ENCODE peak calls at places on chromosomes 16 and 17, in six cellular contexts. One of them, this sample, is unnamed.

GRCh38 chr16:24668481-24669001 is 60.9 kb upstream of the TNRC6A start:
- ATAC-seq in A549: no peak
- ATAC-seq in naive thymus-derived CD4-positive, alpha-beta T cell: no peak
- ATAC-seq in PC-3: no peak
- ATAC-seq in HCT116: no peak
- ATAC-seq in aorta: peak; percentile 80
- ATAC-seq in this sample: peak; percentile 32

GRCh38 chr16:72858611-72859493 is 189.1 kb downstream of the ZFHX3 start:
- ATAC-seq in HCT116: no peak
- ATAC-seq in naive thymus-derived CD4-positive, alpha-beta T cell: no peak
- ATAC-seq in PC-3: no peak
- ATAC-seq in A549: no peak
- ATAC-seq in aorta: peak; percentile 84
- ATAC-seq in this sample: peak; percentile 22

GRCh38 chr16:75079346-75079926 is 37.1 kb downstream of the LDHD start:
- ATAC-seq in naive thymus-derived CD4-positive, alpha-beta T cell: no peak
- ATAC-seq in PC-3: no peak
- ATAC-seq in aorta: no peak
- ATAC-seq in A549: no peak
- ATAC-seq in HCT116: no peak
- ATAC-seq in this sample: no peak

GRCh38 chr17:1506649-1507254 is 9.7 kb downstream of the INPP5K start:
- ATAC-seq in naive thymus-derived CD4-positive, alpha-beta T cell: no peak
- ATAC-seq in aorta: no peak
- ATAC-seq in PC-3: no peak
- ATAC-seq in HCT116: no peak
- ATAC-seq in A549: no peak
- ATAC-seq in this sample: no peak

GRCh38 chr16:68369697-68370096 is 58.9 kb downstream of the PRMT7 start:
- ATAC-seq in naive thymus-derived CD4-positive, alpha-beta T cell: peak; percentile 61
- ATAC-seq in PC-3: no peak
- ATAC-seq in HCT116: no peak
- ATAC-seq in aorta: no peak
- ATAC-seq in A549: no peak
- ATAC-seq in this sample: no peak

GRCh38 chr17:57135026-57135747 is 50.1 kb downstream of the AKAP1 start:
- ATAC-seq in A549: no peak
- ATAC-seq in PC-3: no peak
- ATAC-seq in naive thymus-derived CD4-positive, alpha-beta T cell: no peak
- ATAC-seq in aorta: no peak
- ATAC-seq in HCT116: no peak
- ATAC-seq in this sample: no peak

GRCh38 chr16:30120340-30121105 is 2.5 kb downstream of the MAPK3 start:
- ATAC-seq in HCT116: no peak
- ATAC-seq in naive thymus-derived CD4-positive, alpha-beta T cell: no peak
- ATAC-seq in aorta: no peak
- ATAC-seq in A549: no peak
- ATAC-seq in PC-3: no peak
- ATAC-seq in this sample: no peak

GRCh38 chr17:39062846-39063680 is 88.4 kb downstream of the PLXDC1 start:
- ATAC-seq in HCT116: no peak
- ATAC-seq in aorta: no peak
- ATAC-seq in A549: no peak
- ATAC-seq in naive thymus-derived CD4-positive, alpha-beta T cell: no peak
- ATAC-seq in PC-3: no peak
- ATAC-seq in this sample: no peak

GRCh38 chr17:41823141-41823524 is 10.3 kb downstream of the FKBP10 start:
- ATAC-seq in naive thymus-derived CD4-positive, alpha-beta T cell: no peak
- ATAC-seq in HCT116: peak; percentile 8
- ATAC-seq in PC-3: no peak
- ATAC-seq in aorta: no peak
- ATAC-seq in A549: no peak
- ATAC-seq in this sample: no peak

GRCh38 chr16:56013962-56014552 is 138.9 kb upstream of the CES5A start:
- ATAC-seq in PC-3: no peak
- ATAC-seq in aorta: no peak
- ATAC-seq in naive thymus-derived CD4-positive, alpha-beta T cell: no peak
- ATAC-seq in A549: peak; percentile 36
- ATAC-seq in HCT116: no peak
- ATAC-seq in this sample: no peak

GRCh38 chr17:18356624-18357023 is 6.7 kb downstream of the SHMT1 start:
- ATAC-seq in PC-3: no peak
- ATAC-seq in HCT116: no peak
- ATAC-seq in A549: peak; percentile 47
- ATAC-seq in aorta: peak; percentile 59
- ATAC-seq in naive thymus-derived CD4-positive, alpha-beta T cell: no peak
- ATAC-seq in this sample: peak; percentile 86

GRCh38 chr17:3879181-3879580 is 13.7 kb downstream of the CAMKK1 start:
- ATAC-seq in PC-3: no peak
- ATAC-seq in aorta: no peak
- ATAC-seq in A549: peak; percentile 12
- ATAC-seq in HCT116: no peak
- ATAC-seq in naive thymus-derived CD4-positive, alpha-beta T cell: no peak
- ATAC-seq in this sample: peak; percentile 66

GRCh38 chr17:10197362-10197720 is 1.1 kb downstream of the GAS7 start:
- ATAC-seq in A549: peak; percentile 25
- ATAC-seq in HCT116: no peak
- ATAC-seq in PC-3: no peak
- ATAC-seq in aorta: peak; percentile 11
- ATAC-seq in naive thymus-derived CD4-positive, alpha-beta T cell: no peak
- ATAC-seq in this sample: no peak

GRCh38 chr17:35052240-35052608 is 11.3 kb downstream of the RFFL start:
- ATAC-seq in A549: no peak
- ATAC-seq in naive thymus-derived CD4-positive, alpha-beta T cell: no peak
- ATAC-seq in aorta: no peak
- ATAC-seq in PC-3: no peak
- ATAC-seq in HCT116: no peak
- ATAC-seq in this sample: no peak

GRCh38 chr16:86351041-86351784 is 159.1 kb upstream of the FOXF1 start:
- ATAC-seq in naive thymus-derived CD4-positive, alpha-beta T cell: no peak
- ATAC-seq in A549: no peak
- ATAC-seq in aorta: no peak
- ATAC-seq in PC-3: no peak
- ATAC-seq in HCT116: no peak
- ATAC-seq in this sample: no peak

GRCh38 chr17:2624292-2624731 is 30.9 kb downstream of the PAFAH1B1 start:
- ATAC-seq in PC-3: no peak
- ATAC-seq in aorta: no peak
- ATAC-seq in naive thymus-derived CD4-positive, alpha-beta T cell: peak; percentile 51
- ATAC-seq in HCT116: no peak
- ATAC-seq in A549: no peak
- ATAC-seq in this sample: no peak

DNA sequence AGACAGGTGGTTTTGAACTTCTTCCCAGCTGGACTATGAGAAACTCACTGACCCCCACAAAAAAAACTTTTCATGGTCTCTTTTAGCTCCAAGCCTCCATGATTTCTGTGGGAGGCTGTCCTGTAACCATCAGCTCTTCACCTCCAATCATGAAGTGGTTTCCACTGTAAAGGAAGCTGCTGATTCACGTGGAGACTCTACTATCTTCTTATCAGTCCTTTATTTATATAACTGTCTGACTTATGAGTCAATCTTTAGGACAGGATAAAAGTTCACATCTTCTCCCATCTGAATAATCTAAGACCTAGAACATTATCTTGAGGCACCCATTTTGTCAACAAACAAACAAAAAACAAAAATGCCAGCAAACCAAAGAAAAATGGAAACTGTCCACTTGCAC is 409.9 kb downstream of the SLC39A11 start:
- ATAC-seq in PC-3: no peak
- ATAC-seq in HCT116: no peak
- ATAC-seq in naive thymus-derived CD4-positive, alpha-beta T cell: no peak
- ATAC-seq in aorta: no peak
- ATAC-seq in A549: peak; percentile 31
- ATAC-seq in this sample: no peak
- H3K27ac ChIP-seq in PC-3: peak overlapping the region; percentile 97
- H3K27ac ChIP-seq in HCT116: peak overlapping the region; percentile 87
- H3K27ac ChIP-seq in naive thymus-derived CD4-positive, alpha-beta T cell: no peak overlapping the region
- H3K27ac ChIP-seq in aorta: no peak overlapping the region
- H3K27ac ChIP-seq in A549: peak overlapping the region; percentile 89
- H3K27ac ChIP-seq in this sample: no peak overlapping the region

DNA sequence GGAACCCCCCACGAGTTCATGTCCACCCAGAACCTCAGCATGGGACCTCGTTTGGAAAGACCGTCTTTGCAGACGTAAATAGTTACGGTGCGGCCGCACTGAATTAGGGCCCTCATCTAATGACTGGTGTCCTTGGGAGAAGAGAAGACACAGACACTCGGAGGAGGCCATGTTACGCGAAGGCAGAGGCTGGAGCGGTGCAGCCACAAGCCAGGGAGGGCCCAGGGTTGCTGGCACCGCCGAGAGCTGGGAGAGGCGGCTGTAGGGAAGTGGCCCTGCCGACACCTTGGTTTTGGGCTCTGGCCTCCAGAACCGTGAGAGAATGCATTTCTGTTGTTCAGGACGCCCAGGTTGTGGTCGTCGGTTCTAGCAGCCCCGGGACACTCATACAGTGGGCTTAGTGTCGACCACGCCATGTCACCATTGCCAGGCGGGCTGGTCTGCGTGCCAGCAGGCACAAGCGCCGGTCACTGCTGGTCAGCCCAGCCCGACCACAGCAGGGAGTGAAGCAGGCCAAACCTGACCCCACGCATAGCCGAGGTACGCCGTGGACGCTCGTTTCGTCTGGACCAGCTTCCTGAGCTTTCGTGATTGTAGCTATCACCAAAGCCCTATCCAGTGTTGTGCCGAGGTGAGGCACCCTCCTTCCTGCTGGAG is 10.7 kb upstream of the WDR45B start:
- ATAC-seq in A549: no peak
- ATAC-seq in naive thymus-derived CD4-positive, alpha-beta T cell: no peak
- ATAC-seq in aorta: no peak
- ATAC-seq in HCT116: no peak
- ATAC-seq in PC-3: no peak
- ATAC-seq in this sample: no peak
- H3K4me1 ChIP-seq in A549: peaks cover 12% of the 10 kb centered on the region
- H3K4me1 ChIP-seq in naive thymus-derived CD4-positive, alpha-beta T cell: no peaks in the 10 kb centered on the region
- H3K4me1 ChIP-seq in aorta: no peaks in the 10 kb centered on the region
- H3K4me1 ChIP-seq in HCT116: no peaks in the 10 kb centered on the region
- H3K4me1 ChIP-seq in PC-3: peaks cover 15% of the 10 kb centered on the region
- H3K4me1 ChIP-seq in this sample: no peaks in the 10 kb centered on the region

DNA sequence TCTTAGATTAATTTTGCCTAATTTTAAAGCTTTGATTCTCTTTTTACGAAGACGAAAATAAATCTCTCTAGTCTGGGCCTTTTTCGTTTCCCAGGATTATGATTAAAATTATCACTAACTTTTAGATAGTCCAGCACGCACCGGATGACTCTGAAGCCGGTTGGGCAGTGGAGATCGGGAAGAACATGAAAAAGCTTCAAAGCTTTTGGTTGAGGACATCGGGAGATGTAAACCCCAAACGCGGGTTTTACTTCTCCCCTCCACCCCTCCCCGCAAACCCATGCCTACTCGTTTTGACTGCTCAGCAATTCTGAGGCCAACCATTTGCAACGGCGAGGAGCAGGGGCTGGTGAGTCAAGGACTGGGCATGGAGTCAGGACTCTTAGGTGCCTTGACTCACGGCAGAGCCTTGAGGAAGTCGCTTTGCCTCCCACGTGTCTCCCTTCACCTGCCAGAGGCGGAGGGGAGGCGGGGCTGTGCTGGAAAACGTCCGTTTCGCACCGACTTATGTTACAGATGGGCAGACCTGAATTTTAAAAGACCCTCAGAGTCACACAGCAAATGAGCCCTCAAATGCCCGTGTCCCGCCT is 989 bp upstream of the DUSP14 start:
- ATAC-seq in aorta: peak; percentile 82
- ATAC-seq in HCT116: peak; percentile 73
- ATAC-seq in naive thymus-derived CD4-positive, alpha-beta T cell: peak; percentile 20
- ATAC-seq in A549: peak; percentile 84
- ATAC-seq in PC-3: peak; percentile 66
- ATAC-seq in this sample: peak; percentile 77
- H3K27ac ChIP-seq in aorta: peak overlapping the region; percentile 43
- H3K27ac ChIP-seq in HCT116: peak overlapping the region; percentile 91
- H3K27ac ChIP-seq in naive thymus-derived CD4-positive, alpha-beta T cell: peak overlapping the region; percentile 79
- H3K27ac ChIP-seq in A549: peak overlapping the region; percentile 89
- H3K27ac ChIP-seq in PC-3: peak overlapping the region; percentile 98
- H3K27ac ChIP-seq in this sample: peak overlapping the region; percentile 95

GRCh38 chr16:1280783-1281182 is 24.9 kb downstream of the TPSD1 start:
- ATAC-seq in naive thymus-derived CD4-positive, alpha-beta T cell: no peak
- ATAC-seq in aorta: no peak
- ATAC-seq in A549: no peak
- ATAC-seq in HCT116: no peak
- ATAC-seq in PC-3: no peak
- ATAC-seq in this sample: no peak
- H3K4me1 ChIP-seq in naive thymus-derived CD4-positive, alpha-beta T cell: no peaks in the 10 kb centered on the region
- H3K4me1 ChIP-seq in aorta: no peaks in the 10 kb centered on the region
- H3K4me1 ChIP-seq in A549: no peaks in the 10 kb centered on the region
- H3K4me1 ChIP-seq in HCT116: peaks cover 10% of the 10 kb centered on the region
- H3K4me1 ChIP-seq in PC-3: no peaks in the 10 kb centered on the region
- H3K4me1 ChIP-seq in this sample: no peaks in the 10 kb centered on the region

GRCh38 chr16:67114793-67115192 is 5.1 kb downstream of the PHAF1 start:
- ATAC-seq in PC-3: no peak
- ATAC-seq in aorta: no peak
- ATAC-seq in A549: no peak
- ATAC-seq in naive thymus-derived CD4-positive, alpha-beta T cell: no peak
- ATAC-seq in HCT116: no peak
- ATAC-seq in this sample: no peak
- H3K27ac ChIP-seq in PC-3: no peak overlapping the region
- H3K27ac ChIP-seq in aorta: no peak overlapping the region
- H3K27ac ChIP-seq in A549: no peak overlapping the region
- H3K27ac ChIP-seq in naive thymus-derived CD4-positive, alpha-beta T cell: no peak overlapping the region
- H3K27ac ChIP-seq in HCT116: no peak overlapping the region
- H3K27ac ChIP-seq in this sample: no peak overlapping the region

GRCh38 chr17:76260669-76261068 is 4.5 kb upstream of the UBALD2 start:
- ATAC-seq in naive thymus-derived CD4-positive, alpha-beta T cell: no peak
- ATAC-seq in HCT116: no peak
- ATAC-seq in A549: no peak
- ATAC-seq in aorta: no peak
- ATAC-seq in PC-3: no peak
- ATAC-seq in this sample: no peak
- H3K4me1 ChIP-seq in naive thymus-derived CD4-positive, alpha-beta T cell: peaks cover 41% of the 10 kb centered on the region
- H3K4me1 ChIP-seq in HCT116: peaks cover 30% of the 10 kb centered on the region
- H3K4me1 ChIP-seq in A549: peaks cover 7% of the 10 kb centered on the region
- H3K4me1 ChIP-seq in aorta: no peaks in the 10 kb centered on the region
- H3K4me1 ChIP-seq in PC-3: peaks cover 39% of the 10 kb centered on the region
- H3K4me1 ChIP-seq in this sample: peaks cover 25% of the 10 kb centered on the region